ENCODE peak calls at places on chromosomes 6 and 20, in four cellular contexts. One of them, this sample, is unnamed.

GRCh38 chr6:139186242-139186641 is 51.4 kb downstream of the HECA start:
- DNase-seq in T-helper 9 cell: no peak
- DNase-seq in hippocampal formation: no peak
- DNase-seq in stimulated activated CD4-positive, alpha-beta T cell treated with anti-CD3 and anti-CD28 coated beads, Interleukin-1b, Interleukin-23, amount 100 ng/mL, for 24 hours: no peak
- DNase-seq in this sample: no peak

GRCh38 chr20:45229264-45230056 is 8.3 kb downstream of the SEMG2 start:
- DNase-seq in hippocampal formation: no peak
- DNase-seq in stimulated activated CD4-positive, alpha-beta T cell treated with anti-CD3 and anti-CD28 coated beads, Interleukin-1b, Interleukin-23, amount 100 ng/mL, for 24 hours: peak
- DNase-seq in T-helper 9 cell: no peak
- DNase-seq in this sample: no peak

GRCh38 chr6:105545947-105546710 is 143.2 kb upstream of the PREP start:
- DNase-seq in stimulated activated CD4-positive, alpha-beta T cell treated with anti-CD3 and anti-CD28 coated beads, Interleukin-1b, Interleukin-23, amount 100 ng/mL, for 24 hours: no peak
- DNase-seq in hippocampal formation: no peak
- DNase-seq in T-helper 9 cell: no peak
- DNase-seq in this sample: no peak

GRCh38 chr6:89489078-89489477 is 56.1 kb downstream of the ANKRD6 start:
- DNase-seq in hippocampal formation: no peak
- DNase-seq in stimulated activated CD4-positive, alpha-beta T cell treated with anti-CD3 and anti-CD28 coated beads, Interleukin-1b, Interleukin-23, amount 100 ng/mL, for 24 hours: no peak
- DNase-seq in T-helper 9 cell: no peak
- DNase-seq in this sample: no peak

GRCh38 chr6:150169609-150170008 is 26.8 kb downstream of the PPP1R14C start:
- DNase-seq in stimulated activated CD4-positive, alpha-beta T cell treated with anti-CD3 and anti-CD28 coated beads, Interleukin-1b, Interleukin-23, amount 100 ng/mL, for 24 hours: no peak
- DNase-seq in hippocampal formation: no peak
- DNase-seq in T-helper 9 cell: no peak
- DNase-seq in this sample: no peak

GRCh38 chr6:6033858-6034257 is 27.1 kb upstream of the NRN1 start:
- DNase-seq in hippocampal formation: no peak
- DNase-seq in T-helper 9 cell: no peak
- DNase-seq in stimulated activated CD4-positive, alpha-beta T cell treated with anti-CD3 and anti-CD28 coated beads, Interleukin-1b, Interleukin-23, amount 100 ng/mL, for 24 hours: no peak
- DNase-seq in this sample: no peak

GRCh38 chr20:5400164-5400762 is 83.5 kb upstream of the PROKR2 start:
- DNase-seq in stimulated activated CD4-positive, alpha-beta T cell treated with anti-CD3 and anti-CD28 coated beads, Interleukin-1b, Interleukin-23, amount 100 ng/mL, for 24 hours: no peak
- DNase-seq in hippocampal formation: no peak
- DNase-seq in T-helper 9 cell: no peak
- DNase-seq in this sample: no peak

GRCh38 chr20:15511551-15511950 is 1061.7 kb downstream of the KIF16B start:
- DNase-seq in hippocampal formation: no peak
- DNase-seq in stimulated activated CD4-positive, alpha-beta T cell treated with anti-CD3 and anti-CD28 coated beads, Interleukin-1b, Interleukin-23, amount 100 ng/mL, for 24 hours: no peak
- DNase-seq in T-helper 9 cell: no peak
- DNase-seq in this sample: no peak

GRCh38 chr6:56529594-56530191 is 113.0 kb downstream of the DST start:
- DNase-seq in T-helper 9 cell: no peak
- DNase-seq in stimulated activated CD4-positive, alpha-beta T cell treated with anti-CD3 and anti-CD28 coated beads, Interleukin-1b, Interleukin-23, amount 100 ng/mL, for 24 hours: no peak
- DNase-seq in hippocampal formation: no peak
- DNase-seq in this sample: no peak

GRCh38 chr6:27333642-27334040 is 21.6 kb upstream of the POM121L2 start:
- DNase-seq in T-helper 9 cell: no peak
- DNase-seq in stimulated activated CD4-positive, alpha-beta T cell treated with anti-CD3 and anti-CD28 coated beads, Interleukin-1b, Interleukin-23, amount 100 ng/mL, for 24 hours: no peak
- DNase-seq in hippocampal formation: no peak
- DNase-seq in this sample: no peak

GRCh38 chr20:50144362-50144761 is 9.2 kb downstream of the PEDS1 start:
- DNase-seq in stimulated activated CD4-positive, alpha-beta T cell treated with anti-CD3 and anti-CD28 coated beads, Interleukin-1b, Interleukin-23, amount 100 ng/mL, for 24 hours: no peak
- DNase-seq in T-helper 9 cell: no peak
- DNase-seq in hippocampal formation: no peak
- DNase-seq in this sample: no peak

GRCh38 chr6:152161501-152161900 is 354.0 kb downstream of the ESR1 start:
- DNase-seq in hippocampal formation: no peak
- DNase-seq in stimulated activated CD4-positive, alpha-beta T cell treated with anti-CD3 and anti-CD28 coated beads, Interleukin-1b, Interleukin-23, amount 100 ng/mL, for 24 hours: no peak
- DNase-seq in T-helper 9 cell: no peak
- DNase-seq in this sample: no peak

GRCh38 chr6:159988983-159989454 is 20.1 kb downstream of the IGF2R start:
- DNase-seq in T-helper 9 cell: no peak
- DNase-seq in hippocampal formation: no peak
- DNase-seq in stimulated activated CD4-positive, alpha-beta T cell treated with anti-CD3 and anti-CD28 coated beads, Interleukin-1b, Interleukin-23, amount 100 ng/mL, for 24 hours: no peak
- DNase-seq in this sample: no peak

GRCh38 chr6:108838101-108838717 is 10.0 kb upstream of the ARMC2 start:
- DNase-seq in stimulated activated CD4-positive, alpha-beta T cell treated with anti-CD3 and anti-CD28 coated beads, Interleukin-1b, Interleukin-23, amount 100 ng/mL, for 24 hours: no peak
- DNase-seq in hippocampal formation: no peak
- DNase-seq in T-helper 9 cell: no peak
- DNase-seq in this sample: no peak

GRCh38 chr6:31619805-31620585 is 520 bp upstream of the PRRC2A start:
- DNase-seq in T-helper 9 cell: peak
- DNase-seq in stimulated activated CD4-positive, alpha-beta T cell treated with anti-CD3 and anti-CD28 coated beads, Interleukin-1b, Interleukin-23, amount 100 ng/mL, for 24 hours: peak
- DNase-seq in hippocampal formation: peak
- DNase-seq in this sample: peak

GRCh38 chr6:153989989-153990388 is 49.1 kb upstream of the OPRM1 start:
- DNase-seq in T-helper 9 cell: no peak
- DNase-seq in hippocampal formation: no peak
- DNase-seq in stimulated activated CD4-positive, alpha-beta T cell treated with anti-CD3 and anti-CD28 coated beads, Interleukin-1b, Interleukin-23, amount 100 ng/mL, for 24 hours: no peak
- DNase-seq in this sample: no peak

GRCh38 chr6:112282217-112282616 is 27.9 kb upstream of the LAMA4 start:
- DNase-seq in stimulated activated CD4-positive, alpha-beta T cell treated with anti-CD3 and anti-CD28 coated beads, Interleukin-1b, Interleukin-23, amount 100 ng/mL, for 24 hours: no peak
- DNase-seq in hippocampal formation: peak
- DNase-seq in T-helper 9 cell: no peak
- DNase-seq in this sample: no peak

GRCh38 chr6:159529820-159530405 is 163.1 kb downstream of the SOD2 start:
- DNase-seq in stimulated activated CD4-positive, alpha-beta T cell treated with anti-CD3 and anti-CD28 coated beads, Interleukin-1b, Interleukin-23, amount 100 ng/mL, for 24 hours: no peak
- DNase-seq in T-helper 9 cell: no peak
- DNase-seq in hippocampal formation: peak
- DNase-seq in this sample: no peak

GRCh38 chr6:47188588-47189021 is 121.1 kb downstream of the TNFRSF21 start:
- DNase-seq in T-helper 9 cell: no peak
- DNase-seq in stimulated activated CD4-positive, alpha-beta T cell treated with anti-CD3 and anti-CD28 coated beads, Interleukin-1b, Interleukin-23, amount 100 ng/mL, for 24 hours: no peak
- DNase-seq in hippocampal formation: no peak
- DNase-seq in this sample: no peak

GRCh38 chr6:63805345-63805744 is 169.7 kb downstream of the PHF3 start:
- DNase-seq in stimulated activated CD4-positive, alpha-beta T cell treated with anti-CD3 and anti-CD28 coated beads, Interleukin-1b, Interleukin-23, amount 100 ng/mL, for 24 hours: no peak
- DNase-seq in T-helper 9 cell: no peak
- DNase-seq in hippocampal formation: no peak
- DNase-seq in this sample: no peak

GRCh38 chr6:84522135-84522535 is 242.3 kb downstream of the TBX18 start:
- DNase-seq in stimulated activated CD4-positive, alpha-beta T cell treated with anti-CD3 and anti-CD28 coated beads, Interleukin-1b, Interleukin-23, amount 100 ng/mL, for 24 hours: no peak
- DNase-seq in hippocampal formation: no peak
- DNase-seq in T-helper 9 cell: no peak
- DNase-seq in this sample: no peak

GRCh38 chr6:26158581-26159416 is 71.6 kb downstream of the HFE start:
- DNase-seq in stimulated activated CD4-positive, alpha-beta T cell treated with anti-CD3 and anti-CD28 coated beads, Interleukin-1b, Interleukin-23, amount 100 ng/mL, for 24 hours: peak
- DNase-seq in hippocampal formation: peak
- DNase-seq in T-helper 9 cell: peak
- DNase-seq in this sample: peak

GRCh38 chr6:126797981-126798380 is 320.5 kb upstream of the RSPO3 start:
- DNase-seq in stimulated activated CD4-positive, alpha-beta T cell treated with anti-CD3 and anti-CD28 coated beads, Interleukin-1b, Interleukin-23, amount 100 ng/mL, for 24 hours: no peak
- DNase-seq in hippocampal formation: no peak
- DNase-seq in T-helper 9 cell: no peak
- DNase-seq in this sample: no peak

GRCh38 chr6:76441850-76442249 is 369.4 kb upstream of the IMPG1 start:
- DNase-seq in stimulated activated CD4-positive, alpha-beta T cell treated with anti-CD3 and anti-CD28 coated beads, Interleukin-1b, Interleukin-23, amount 100 ng/mL, for 24 hours: no peak
- DNase-seq in T-helper 9 cell: no peak
- DNase-seq in hippocampal formation: no peak
- DNase-seq in this sample: no peak

GRCh38 chr6:118735320-118735719 is 83.9 kb upstream of the CEP85L start:
- DNase-seq in stimulated activated CD4-positive, alpha-beta T cell treated with anti-CD3 and anti-CD28 coated beads, Interleukin-1b, Interleukin-23, amount 100 ng/mL, for 24 hours: no peak
- DNase-seq in hippocampal formation: no peak
- DNase-seq in T-helper 9 cell: no peak
- DNase-seq in this sample: no peak

GRCh38 chr6:108622601-108623335 is 62.1 kb downstream of the FOXO3 start:
- DNase-seq in T-helper 9 cell: no peak
- DNase-seq in hippocampal formation: no peak
- DNase-seq in stimulated activated CD4-positive, alpha-beta T cell treated with anti-CD3 and anti-CD28 coated beads, Interleukin-1b, Interleukin-23, amount 100 ng/mL, for 24 hours: no peak
- DNase-seq in this sample: no peak

GRCh38 chr6:147699637-147700036 is 191.1 kb downstream of the SAMD5 start:
- DNase-seq in stimulated activated CD4-positive, alpha-beta T cell treated with anti-CD3 and anti-CD28 coated beads, Interleukin-1b, Interleukin-23, amount 100 ng/mL, for 24 hours: no peak
- DNase-seq in T-helper 9 cell: no peak
- DNase-seq in hippocampal formation: no peak
- DNase-seq in this sample: no peak